ENCODE peak calls at places on chromosomes 12 and 14, in seven cellular contexts. A is tibial artery, U is fibroblast of mammary gland, C is Calu3, D is hepatocyte, T is fibroblast of villous mesenchyme, Q is heart right ventricle. X is an unnamed sample.

GRCh38 chr12:131203666-131204415 is 250.1 kb downstream of the ADGRD1 start:
- DNase-seq in A (peak), U (no peak), C (no peak), D (no peak), T (no peak), Q (no peak), X (no peak)

GRCh38 chr14:88793259-88793625 is 489 bp upstream of the EML5 start:
- DNase-seq in A (no peak), U (no peak), C (no peak), D (no peak), T (no peak), Q (no peak), X (no peak)

GRCh38 chr12:50530532-50530931 is 25.7 kb downstream of the DIP2B start:
- DNase-seq in A (no peak), U (no peak), C (no peak), D (no peak), T (no peak), Q (no peak), X (no peak)

GRCh38 chr14:86882818-86883217 is 1110.2 kb downstream of the GALC start:
- DNase-seq in A (no peak), U (no peak), C (no peak), D (no peak), T (no peak), Q (no peak), X (no peak)

GRCh38 chr14:25150934-25151790 is 101.2 kb upstream of the STXBP6 start:
- DNase-seq in A (no peak), U (peak), C (no peak), D (peak), T (peak), Q (no peak), X (peak)

GRCh38 chr12:90085491-90086274 is 377.0 kb upstream of the ATP2B1 start:
- DNase-seq in A (no peak), U (peak), C (no peak), D (no peak), T (peak), Q (no peak), X (peak)

GRCh38 chr14:99574099-99574880 is 29.7 kb downstream of the CCDC85C start:
- DNase-seq in A (no peak), U (no peak), C (peak), D (peak), T (peak), Q (peak), X (peak)

GRCh38 chr12:87848248-87848868 is 180.8 kb downstream of the C12orf50 start:
- DNase-seq in A (no peak), U (peak), C (peak), D (peak), T (peak), Q (peak), X (peak)

GRCh38 chr12:3313655-3314305 is 177.2 kb upstream of the PRMT8 start:
- DNase-seq in A (no peak), U (peak), C (peak), D (no peak), T (no peak), Q (no peak), X (peak)

GRCh38 chr12:80627773-80628172 is 79.7 kb upstream of the MYF6 start:
- DNase-seq in A (no peak), U (peak), C (no peak), D (no peak), T (peak), Q (no peak), X (peak)

GRCh38 chr14:76867536-76868452 is 41.6 kb downstream of the LRRC74A start:
- DNase-seq in A (no peak), U (no peak), C (no peak), D (no peak), T (no peak), Q (no peak), X (no peak)

GRCh38 chr12:87439990-87440827 is 589.0 kb downstream of the C12orf50 start:
- DNase-seq in A (no peak), U (peak), C (peak), D (peak), T (peak), Q (no peak), X (peak)

GRCh38 chr12:13234045-13234641 is 37.6 kb downstream of the EMP1 start:
- DNase-seq in A (no peak), U (peak), C (peak), D (peak), T (peak), Q (peak), X (peak)

GRCh38 chr12:52826611-52827498 is 7.3 kb downstream of the KRT79 start:
- DNase-seq in A (no peak), U (no peak), C (no peak), D (no peak), T (no peak), Q (no peak), X (no peak)

GRCh38 chr14:73452341-73453191 is 5.8 kb downstream of the NUMB start:
- DNase-seq in A (no peak), U (peak), C (no peak), D (no peak), T (peak), Q (no peak), X (peak)

GRCh38 chr14:64536488-64537245 is 3.9 kb upstream of the HSPA2 start:
- DNase-seq in A (no peak), U (peak), C (no peak), D (no peak), T (peak), Q (no peak), X (peak)

GRCh38 chr12:6639151-6639773 is 3.5 kb upstream of the LPAR5 start:
- DNase-seq in A (no peak), U (no peak), C (no peak), D (no peak), T (no peak), Q (no peak), X (no peak)

GRCh38 chr14:71163842-71164500 is 256.7 kb downstream of the PCNX1 start:
- DNase-seq in A (no peak), U (no peak), C (no peak), D (no peak), T (no peak), Q (no peak), X (no peak)

GRCh38 chr14:36383674-36384421 is 63.4 kb upstream of the MBIP start:
- DNase-seq in A (peak), U (no peak), C (no peak), D (no peak), T (no peak), Q (peak), X (no peak)

GRCh38 chr12:83784298-83784890 is 1097.7 kb downstream of the TMTC2 start:
- DNase-seq in A (no peak), U (peak), C (no peak), D (no peak), T (no peak), Q (no peak), X (no peak)

DNA sequence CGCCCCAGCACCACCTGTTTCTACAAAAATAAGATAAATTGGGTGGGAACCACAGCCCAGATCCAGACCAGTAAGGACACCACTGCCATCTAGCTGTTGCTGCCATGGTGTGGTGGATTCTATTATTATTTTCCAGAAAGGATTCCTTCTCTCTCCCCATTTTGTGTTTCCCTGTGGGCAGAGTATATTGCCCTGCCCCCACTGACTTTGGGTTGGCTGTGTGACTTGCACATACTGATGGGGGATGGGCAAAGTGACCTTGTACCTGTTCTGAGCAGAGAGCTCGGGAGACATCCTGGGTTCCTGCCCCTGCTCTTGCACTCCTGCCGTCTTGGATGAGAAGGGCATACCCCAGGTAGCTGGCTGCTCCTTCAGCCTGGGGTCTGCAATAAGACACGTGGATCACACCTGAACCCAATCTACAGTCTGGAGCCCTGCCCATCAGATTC is 24.3 kb downstream of the MOAP1 start:
- DNase-seq in A (no peak), U (peak), C (peak), D (peak), T (no peak), Q (no peak), X (peak)
- TF ChIP-seq CTCF in A (peak), U (peak), C (no peak), D (peak), T (peak), Q (no peak), X (peak)

GRCh38 chr12:103102225-103102744 is 144.8 kb downstream of the ASCL1 start:
- DNase-seq in A (no peak), U (no peak), C (no peak), D (no peak), T (no peak), Q (no peak), X (no peak)
- TF ChIP-seq CTCF in A (no peak), U (no peak), C (no peak), D (no peak), T (no peak), Q (no peak), X (no peak)

GRCh38 chr12:121579981-121580868 is 598 bp downstream of the KDM2B start:
- DNase-seq in A (peak), U (peak), C (peak), D (peak), T (peak), Q (peak), X (peak)

GRCh38 chr12:121580959-121581680 is at the start of gene KDM2B:
- DNase-seq in A (peak), U (peak), C (no peak), D (peak), T (peak), Q (no peak), X (peak)

GRCh38 chr12:121579190-121579791 is 1.5 kb downstream of the KDM2B start:
- DNase-seq in A (peak), U (no peak), C (no peak), D (peak), T (no peak), Q (no peak), X (no peak)

GRCh38 chr12:121582583-121583333 is 1.9 kb upstream of the KDM2B start:
- DNase-seq in A (no peak), U (no peak), C (no peak), D (no peak), T (no peak), Q (no peak), X (no peak)

DNA sequence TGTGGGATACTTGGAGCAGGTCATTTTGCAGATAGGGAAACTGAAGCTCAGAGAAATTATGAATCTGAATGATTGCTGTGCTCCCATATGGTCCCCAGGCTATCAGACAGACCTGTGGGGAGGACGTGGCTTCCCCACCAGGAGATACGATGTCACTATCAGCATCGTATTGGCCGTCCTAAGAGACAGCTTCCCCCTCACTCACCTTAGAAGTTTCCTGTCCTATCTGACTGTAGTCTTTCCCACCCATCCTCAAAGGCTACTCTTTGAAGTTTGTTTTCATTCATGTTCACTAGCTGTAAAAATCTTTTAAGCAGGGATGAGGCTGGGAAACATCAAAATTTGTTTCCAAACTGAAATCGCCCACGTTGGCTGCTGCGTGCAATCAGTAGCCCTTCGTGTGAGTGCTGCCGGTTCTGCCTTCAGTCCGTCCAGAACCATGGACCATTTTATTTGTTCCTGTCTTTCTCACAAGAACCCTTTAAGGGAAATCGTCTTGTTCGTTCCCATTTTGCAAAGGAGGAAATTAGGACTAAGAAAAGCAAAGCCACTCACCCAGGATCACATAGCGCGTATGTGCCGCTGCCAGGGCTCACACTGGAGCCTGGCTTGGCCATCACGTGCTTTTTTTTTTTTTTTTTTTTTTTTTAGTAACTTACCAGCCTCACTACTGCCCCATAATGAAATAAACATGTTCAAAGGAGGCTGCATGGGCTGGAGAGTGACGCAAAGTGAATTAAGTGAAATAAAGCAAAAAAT is 1.0 kb upstream of the KDM2B start:
- DNase-seq in A (peak), U (peak), C (no peak), D (no peak), T (peak), Q (no peak), X (peak)
- TF ChIP-seq CTCF in A (no peak), U (no peak), C (no peak), D (no peak), T (no peak), Q (no peak), X (no peak)

DNA sequence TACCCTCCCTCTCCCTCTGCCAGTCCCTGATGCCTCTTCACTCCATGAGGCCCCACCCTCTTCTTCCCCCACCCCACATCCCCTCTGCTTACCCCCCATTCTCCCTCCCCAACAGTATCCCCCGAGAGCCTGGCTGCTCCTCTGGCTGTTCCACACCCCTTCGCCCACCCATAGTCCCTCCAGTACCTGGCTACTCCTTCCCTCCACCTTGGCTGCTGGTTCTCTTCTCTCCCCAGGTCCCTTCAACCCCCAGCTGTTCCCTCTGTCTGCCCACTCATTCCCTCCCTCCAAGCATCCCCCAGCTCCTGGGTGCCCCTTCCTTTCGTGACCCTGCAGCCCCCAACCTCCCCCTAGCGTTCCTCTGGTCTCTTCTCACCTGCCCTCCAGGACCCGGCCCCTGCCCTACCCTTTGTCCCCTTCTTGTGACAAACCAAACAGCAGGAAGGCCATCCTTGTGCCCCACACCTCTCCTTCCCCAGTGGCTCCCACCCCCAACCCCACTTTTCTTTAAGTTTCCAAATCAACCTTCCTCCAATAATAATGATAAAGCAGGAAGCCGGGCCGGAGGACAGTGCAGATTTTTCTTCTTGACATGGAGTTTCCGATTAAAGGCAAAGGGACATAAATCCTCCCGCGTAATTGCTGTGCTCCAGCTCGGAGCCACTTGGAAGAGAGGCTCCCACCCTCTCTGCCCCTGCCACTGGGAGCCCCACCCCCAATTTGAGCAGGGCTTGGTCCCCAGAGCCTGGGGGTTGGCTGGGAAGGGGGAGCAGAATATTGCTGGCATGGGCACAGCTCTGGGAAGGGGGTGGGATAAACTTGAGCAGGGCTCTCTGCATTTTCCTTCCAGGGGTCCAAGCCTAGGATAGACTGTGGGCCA is 40.0 kb downstream of the SMUG1 start:
- DNase-seq in A (no peak), U (no peak), C (no peak), D (no peak), T (no peak), Q (no peak), X (no peak)
- TF ChIP-seq CTCF in A (no peak), U (no peak), C (no peak), D (no peak), T (no peak), Q (no peak), X (no peak)

GRCh38 chr14:90601521-90601920 is 204.7 kb downstream of the CALM1 start:
- DNase-seq in A (no peak), U (no peak), C (no peak), D (no peak), T (no peak), Q (no peak), X (no peak)

GRCh38 chr14:90597961-90598360 is 201.1 kb downstream of the CALM1 start:
- DNase-seq in A (no peak), U (no peak), C (no peak), D (no peak), T (no peak), Q (no peak), X (no peak)

GRCh38 chr14:90599339-90599738 is 202.5 kb downstream of the CALM1 start:
- DNase-seq in A (no peak), U (no peak), C (no peak), D (no peak), T (no peak), Q (no peak), X (no peak)

GRCh38 chr14:90600619-90601018 is 203.8 kb downstream of the CALM1 start:
- DNase-seq in A (no peak), U (no peak), C (no peak), D (no peak), T (no peak), Q (no peak), X (no peak)

GRCh38 chr14:90599748-90600507 is 203.1 kb downstream of the CALM1 start:
- DNase-seq in A (no peak), U (peak), C (peak), D (peak), T (no peak), Q (no peak), X (peak)
- TF ChIP-seq CTCF in A (peak), U (no peak), C (no peak), D (peak), T (no peak), Q (no peak), X (peak)

DNA sequence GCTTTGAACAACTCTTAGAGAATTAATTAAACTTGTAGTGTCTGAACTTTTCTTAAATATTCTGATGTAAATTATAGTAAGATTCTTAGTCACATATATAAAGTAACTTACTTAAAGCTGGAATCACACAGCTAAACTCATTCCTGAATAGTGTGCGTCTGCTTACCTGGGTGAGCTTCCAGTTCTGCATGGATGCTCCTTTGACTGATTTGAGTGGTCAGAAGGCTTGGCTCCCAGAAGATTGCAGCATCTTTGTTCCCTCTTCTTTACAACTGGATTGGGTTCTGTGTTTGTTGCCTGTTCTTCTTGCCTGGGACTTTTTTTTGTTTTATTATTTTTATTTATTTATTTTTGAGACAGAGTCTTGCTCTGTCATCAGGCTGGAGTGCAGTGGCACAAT is 66.5 kb upstream of the ASPG start:
- DNase-seq in A (no peak), U (no peak), C (no peak), D (no peak), T (no peak), Q (no peak), X (no peak)
- TF ChIP-seq CTCF in A (no peak), U (no peak), C (no peak), D (no peak), T (no peak), Q (no peak), X (no peak)

DNA sequence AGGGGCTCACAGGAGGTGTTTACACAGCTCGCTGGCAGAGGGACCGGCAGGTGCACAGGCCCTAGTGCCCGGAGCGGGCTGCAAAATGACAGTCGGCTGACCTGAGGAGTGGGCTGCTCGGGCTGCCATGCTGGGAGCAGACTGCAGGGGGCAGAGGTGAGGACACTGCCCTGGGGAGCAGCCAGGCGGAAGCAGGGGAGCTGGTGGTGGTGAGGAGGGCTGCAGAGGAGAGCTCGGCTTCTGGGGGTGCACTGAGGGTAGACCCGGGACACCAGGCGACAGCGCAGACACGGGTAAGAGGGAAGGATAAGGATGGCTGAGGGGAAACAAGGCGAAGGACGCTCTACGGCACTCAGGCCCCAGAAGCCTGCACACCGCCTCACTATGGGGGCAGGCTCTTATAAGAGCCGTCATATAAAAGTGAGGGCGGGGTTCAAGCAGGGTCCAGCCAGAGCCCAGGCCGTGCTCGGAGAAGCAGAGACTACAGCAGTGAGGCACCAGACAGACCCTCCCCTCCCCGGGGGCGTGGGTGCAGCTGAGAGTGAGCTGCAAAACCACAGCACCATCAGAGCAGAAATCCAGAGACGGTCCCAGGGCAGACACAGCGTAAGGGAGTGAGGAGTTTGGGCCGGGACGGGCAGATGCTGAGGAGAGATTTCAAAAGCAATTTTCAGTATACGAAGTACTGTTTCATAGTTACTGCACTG is 62.5 kb downstream of the CCDC88C start:
- DNase-seq in A (no peak), U (no peak), C (no peak), D (no peak), T (no peak), Q (no peak), X (no peak)
- TF ChIP-seq CTCF in A (no peak), U (no peak), C (peak), D (peak), T (peak), Q (no peak), X (peak)

X was measured in choroid plexus epithelial cell.